ENCODE peak calls at places on chromosomes 6 and 20, in six cellular contexts. E is effector memory CD4-positive, alpha-beta T cell; X is AG04450; Z is CD8-positive, alpha-beta T cell; H is GM23248; I is caudate nucleus. V is an unnamed sample.

GRCh38 chr6:107510108-107510507 is 20.2 kb downstream of the SOBP start:
- DNase-seq in E (no peak), X (no peak), Z (no peak), H (no peak), I (no peak), V (no peak)

GRCh38 chr20:3090565-3090964 is 6.0 kb upstream of the AVP start:
- DNase-seq in E (no peak), X (no peak), Z (no peak), H (no peak), I (no peak), V (no peak)

GRCh38 chr6:133632206-133632605 is 256.7 kb upstream of the TCF21 start:
- DNase-seq in E (no peak), X (no peak), Z (no peak), H (peak), I (no peak), V (no peak)

GRCh38 chr6:41705996-41706835 is 29.2 kb downstream of the TFEB start:
- DNase-seq in E (peak), X (no peak), Z (peak), H (peak), I (peak), V (peak)

GRCh38 chr20:53606364-53606985 is 12.8 kb upstream of the ZNF217 start:
- DNase-seq in E (no peak), X (no peak), Z (no peak), H (peak), I (no peak), V (no peak)

GRCh38 chr6:31005249-31006020 is 4.8 kb upstream of the MUC22 start:
- DNase-seq in E (no peak), X (no peak), Z (no peak), H (no peak), I (no peak), V (no peak)

GRCh38 chr6:132964868-132965382 is 150.6 kb downstream of the RPS12 start:
- DNase-seq in E (no peak), X (no peak), Z (no peak), H (no peak), I (no peak), V (no peak)

GRCh38 chr6:28884423-28885148 is 39.2 kb downstream of the TRIM27 start:
- DNase-seq in E (peak), X (no peak), Z (peak), H (no peak), I (no peak), V (no peak)

GRCh38 chr6:112362827-112363565 is 15.9 kb downstream of the RFPL4B start:
- DNase-seq in E (no peak), X (no peak), Z (no peak), H (peak), I (no peak), V (no peak)

GRCh38 chr6:42263165-42263852 is 45.6 kb upstream of the MRPS10 start:
- DNase-seq in E (no peak), X (no peak), Z (no peak), H (no peak), I (no peak), V (no peak)

GRCh38 chr6:35352735-35353134 is 10.4 kb downstream of the PPARD start:
- DNase-seq in E (no peak), X (no peak), Z (no peak), H (no peak), I (no peak), V (no peak)

GRCh38 chr20:62172666-62173065 is 10.2 kb upstream of the MTG2 start:
- DNase-seq in E (no peak), X (no peak), Z (no peak), H (no peak), I (no peak), V (no peak)

GRCh38 chr6:34154668-34155447 is 9.0 kb upstream of the GRM4 start:
- DNase-seq in E (peak), X (no peak), Z (peak), H (peak), I (peak), V (no peak)

GRCh38 chr20:43975096-43975768 is 60.6 kb downstream of the TOX2 start:
- DNase-seq in E (no peak), X (peak), Z (no peak), H (peak), I (no peak), V (no peak)

GRCh38 chr6:79789843-79790242 is 157.5 kb downstream of the ELOVL4 start:
- DNase-seq in E (no peak), X (no peak), Z (no peak), H (no peak), I (no peak), V (no peak)

GRCh38 chr20:5650191-5650691 is 100.0 kb upstream of the SHLD1 start:
- DNase-seq in E (no peak), X (no peak), Z (no peak), H (peak), I (no peak), V (no peak)

GRCh38 chr6:3419624-3420272 is 37.1 kb downstream of the SLC22A23 start:
- DNase-seq in E (no peak), X (no peak), Z (no peak), H (peak), I (no peak), V (no peak)

GRCh38 chr6:49563006-49563886 is 12.8 kb downstream of the C6orf141 start:
- DNase-seq in E (no peak), X (no peak), Z (no peak), H (no peak), I (no peak), V (no peak)

GRCh38 chr20:32509639-32510066 is 75.5 kb downstream of the NOL4L start:
- DNase-seq in E (peak), X (no peak), Z (peak), H (no peak), I (no peak), V (no peak)

GRCh38 chr6:25743868-25744267 is 10.7 kb upstream of the SLC17A4 start:
- DNase-seq in E (no peak), X (no peak), Z (no peak), H (no peak), I (no peak), V (no peak)

GRCh38 chr6:132490024-132490423 is 22.9 kb downstream of the STX7 start:
- DNase-seq in E (no peak), X (no peak), Z (no peak), H (peak), I (no peak), V (no peak)

GRCh38 chr6:2763345-2763841 is 1.8 kb upstream of the WRNIP1 start:
- DNase-seq in E (no peak), X (no peak), Z (no peak), H (no peak), I (no peak), V (no peak)

GRCh38 chr20:45410887-45411286 is 2.8 kb downstream of the DBNDD2 start:
- DNase-seq in E (no peak), X (no peak), Z (no peak), H (no peak), I (no peak), V (no peak)

GRCh38 chr6:85388531-85388930 is 61.4 kb upstream of the NT5E start:
- DNase-seq in E (no peak), X (no peak), Z (no peak), H (no peak), I (no peak), V (no peak)

GRCh38 chr6:52640170-52640569 is 30.7 kb upstream of the TMEM14A start:
- DNase-seq in E (no peak), X (no peak), Z (no peak), H (peak), I (peak), V (no peak)

GRCh38 chr20:55684578-55684977 is 320.7 kb downstream of the CBLN4 start:
- DNase-seq in E (no peak), X (no peak), Z (no peak), H (no peak), I (no peak), V (no peak)

GRCh38 chr6:142900467-142900961 is 44.5 kb downstream of the HIVEP2 start:
- DNase-seq in E (no peak), X (no peak), Z (peak), H (no peak), I (no peak), V (no peak)

GRCh38 chr6:42777126-42777822 is 4.6 kb upstream of the BICRAL start:
- DNase-seq in E (no peak), X (no peak), Z (no peak), H (peak), I (no peak), V (no peak)

GRCh38 chr20:48155231-48155630 is 369.9 kb upstream of the SULF2 start:
- DNase-seq in E (no peak), X (no peak), Z (no peak), H (no peak), I (peak), V (no peak)

GRCh38 chr6:28982476-28983266 is 22.4 kb downstream of the ZNF311 start:
- DNase-seq in E (no peak), X (no peak), Z (no peak), H (peak), I (peak), V (no peak)

GRCh38 chr20:11814276-11814675 is 103.4 kb upstream of the BTBD3 start:
- DNase-seq in E (no peak), X (peak), Z (no peak), H (peak), I (no peak), V (no peak)

GRCh38 chr6:56246941-56247653 is at the start of gene COL21A1:
- DNase-seq in E (no peak), X (no peak), Z (no peak), H (peak), I (no peak), V (peak)

GRCh38 chr6:112563368-112563767 is 216.2 kb downstream of the RFPL4B start:
- DNase-seq in E (no peak), X (no peak), Z (no peak), H (peak), I (no peak), V (peak)

GRCh38 chr20:6562111-6562510 is 205.4 kb upstream of the BMP2 start:
- DNase-seq in E (no peak), X (no peak), Z (no peak), H (peak), I (no peak), V (no peak)

GRCh38 chr6:157221049-157221816 is 102.1 kb downstream of the TMEM242 start:
- DNase-seq in E (peak), X (peak), Z (peak), H (peak), I (peak), V (no peak)

GRCh38 chr6:1995521-1996110 is 249.8 kb downstream of the GMDS start:
- DNase-seq in E (no peak), X (peak), Z (no peak), H (peak), I (no peak), V (no peak)

GRCh38 chr20:33918662-33919061 is 75.0 kb upstream of the RALY start:
- DNase-seq in E (no peak), X (no peak), Z (no peak), H (no peak), I (no peak), V (no peak)
- H3K27ac ChIP-seq in E (no peak), X (no peak), Z (no peak), H (no peak), I (no peak), V (no peak)

GRCh38 chr6:117232191-117232590 is 33.2 kb upstream of the VGLL2 start:
- DNase-seq in E (no peak), X (no peak), Z (no peak), H (peak), I (no peak), V (no peak)

GRCh38 chr6:117233146-117233545 is 32.2 kb upstream of the VGLL2 start:
- DNase-seq in E (no peak), X (no peak), Z (no peak), H (peak), I (no peak), V (no peak)

GRCh38 chr6:117237561-117237960 is 27.8 kb upstream of the VGLL2 start:
- DNase-seq in E (no peak), X (no peak), Z (no peak), H (peak), I (no peak), V (no peak)
- H3K27ac ChIP-seq in E (no peak), X (no peak), Z (no peak), H (no peak), I (no peak), V (no peak)

DNA sequence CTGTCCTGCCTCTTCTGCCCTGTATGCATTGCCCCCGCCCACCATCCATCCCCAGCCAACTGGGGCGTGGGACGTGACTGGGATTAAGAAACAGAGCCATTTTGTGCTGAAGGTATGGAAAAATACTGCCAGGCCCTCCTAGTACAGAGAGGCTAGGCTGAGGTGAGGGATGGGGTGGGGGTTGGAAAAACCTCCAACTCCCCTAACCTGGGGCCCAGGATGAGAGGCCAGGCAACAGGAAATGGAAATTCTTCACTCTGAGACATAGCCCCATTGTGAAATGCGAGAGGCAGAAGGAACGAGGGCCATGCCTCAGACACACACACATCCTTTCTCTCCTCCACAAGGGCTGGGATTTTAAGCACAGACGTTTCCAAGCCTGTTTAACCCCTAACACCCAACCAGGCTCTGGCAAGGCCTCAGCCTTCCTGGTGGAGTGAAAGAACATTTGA is 19.9 kb downstream of the KCNK5 start:
- DNase-seq in E (no peak), X (no peak), Z (no peak), H (no peak), I (no peak), V (no peak)
- H3K27ac ChIP-seq in E (no peak), X (no peak), Z (no peak), H (no peak), I (no peak), V (no peak)

GRCh38 chr6:158787395-158787794 is 31.8 kb downstream of the EZR start:
- DNase-seq in E (no peak), X (no peak), Z (no peak), H (no peak), I (no peak), V (no peak)

GRCh38 chr6:158786645-158787304 is 32.4 kb downstream of the EZR start:
- DNase-seq in E (no peak), X (no peak), Z (no peak), H (no peak), I (no peak), V (no peak)

GRCh38 chr6:158793432-158793831 is 25.7 kb downstream of the EZR start:
- DNase-seq in E (no peak), X (no peak), Z (no peak), H (peak), I (no peak), V (no peak)

GRCh38 chr6:158785036-158785435 is 34.1 kb downstream of the EZR start:
- DNase-seq in E (no peak), X (no peak), Z (peak), H (no peak), I (no peak), V (no peak)

DNA sequence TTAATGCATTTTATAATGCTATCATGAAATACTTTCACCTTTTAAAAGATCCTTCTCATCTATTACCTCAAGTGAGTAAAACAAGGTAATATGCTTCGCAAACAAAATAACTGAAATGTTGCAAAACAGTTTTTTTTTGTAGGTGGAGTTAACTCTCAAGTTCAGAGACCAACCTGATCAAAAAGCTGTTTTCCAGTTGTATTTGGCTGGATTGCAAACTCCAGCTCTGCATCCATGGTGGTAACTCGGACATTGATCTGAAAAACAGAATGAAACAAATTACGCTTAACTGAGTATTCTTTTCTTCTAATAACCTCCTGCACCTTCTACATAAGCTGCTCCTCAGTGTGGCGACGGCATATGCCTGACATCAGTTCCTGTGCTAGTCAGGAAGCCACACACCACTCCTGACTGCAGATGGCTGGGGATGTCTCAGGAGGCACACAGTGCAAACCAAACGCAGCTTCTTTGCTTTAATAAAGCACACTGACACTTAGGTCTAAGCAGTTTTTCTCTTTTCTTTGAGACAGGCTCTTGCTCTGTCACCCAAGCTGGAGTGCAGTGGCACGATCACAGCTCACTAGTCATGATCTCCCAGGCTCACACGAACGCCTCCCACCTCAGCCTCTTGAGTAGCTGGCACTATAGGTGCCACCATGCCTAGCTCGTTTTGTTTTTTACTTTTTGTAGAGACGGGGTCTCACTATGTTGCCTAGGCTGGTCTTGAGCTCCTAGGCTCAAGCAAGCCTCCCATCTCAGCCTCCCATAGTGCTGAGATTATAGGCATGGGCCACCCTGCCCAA is 29.9 kb downstream of the EZR start:
- DNase-seq in E (peak), X (no peak), Z (peak), H (no peak), I (no peak), V (no peak)
- H3K27ac ChIP-seq in E (peak), X (no peak), Z (peak), H (no peak), I (no peak), V (no peak)

GRCh38 chr20:23189341-23189740 is 103.2 kb upstream of the CD93 start:
- DNase-seq in E (no peak), X (no peak), Z (no peak), H (no peak), I (no peak), V (no peak)
- H3K27ac ChIP-seq in E (no peak), X (no peak), Z (no peak), H (no peak), I (no peak), V (no peak)

GRCh38 chr20:14451458-14451857 is 114.0 kb upstream of the FLRT3 start:
- DNase-seq in E (no peak), X (no peak), Z (no peak), H (no peak), I (no peak), V (no peak)

GRCh38 chr20:14454296-14454695 is 116.9 kb upstream of the FLRT3 start:
- DNase-seq in E (no peak), X (no peak), Z (no peak), H (no peak), I (no peak), V (no peak)

GRCh38 chr20:14449323-14449722 is 111.9 kb upstream of the FLRT3 start:
- DNase-seq in E (no peak), X (no peak), Z (no peak), H (peak), I (no peak), V (no peak)

GRCh38 chr20:14453259-14453658 is 115.8 kb upstream of the FLRT3 start:
- DNase-seq in E (no peak), X (no peak), Z (no peak), H (no peak), I (no peak), V (no peak)
- H3K27ac ChIP-seq in E (no peak), X (no peak), Z (no peak), H (no peak), I (no peak), V (no peak)

GRCh38 chr6:81749704-81750103 is 2.8 kb downstream of the TENT5A start:
- DNase-seq in E (no peak), X (no peak), Z (no peak), H (peak), I (no peak), V (no peak)

GRCh38 chr6:81750201-81750600 is 2.3 kb downstream of the TENT5A start:
- DNase-seq in E (no peak), X (no peak), Z (no peak), H (peak), I (no peak), V (no peak)

GRCh38 chr6:81752084-81752968 is at the start of gene TENT5A:
- DNase-seq in E (peak), X (peak), Z (peak), H (peak), I (peak), V (no peak)

GRCh38 chr6:81751388-81752083 is 945 bp downstream of the TENT5A start:
- DNase-seq in E (peak), X (no peak), Z (peak), H (peak), I (peak), V (no peak)

DNA sequence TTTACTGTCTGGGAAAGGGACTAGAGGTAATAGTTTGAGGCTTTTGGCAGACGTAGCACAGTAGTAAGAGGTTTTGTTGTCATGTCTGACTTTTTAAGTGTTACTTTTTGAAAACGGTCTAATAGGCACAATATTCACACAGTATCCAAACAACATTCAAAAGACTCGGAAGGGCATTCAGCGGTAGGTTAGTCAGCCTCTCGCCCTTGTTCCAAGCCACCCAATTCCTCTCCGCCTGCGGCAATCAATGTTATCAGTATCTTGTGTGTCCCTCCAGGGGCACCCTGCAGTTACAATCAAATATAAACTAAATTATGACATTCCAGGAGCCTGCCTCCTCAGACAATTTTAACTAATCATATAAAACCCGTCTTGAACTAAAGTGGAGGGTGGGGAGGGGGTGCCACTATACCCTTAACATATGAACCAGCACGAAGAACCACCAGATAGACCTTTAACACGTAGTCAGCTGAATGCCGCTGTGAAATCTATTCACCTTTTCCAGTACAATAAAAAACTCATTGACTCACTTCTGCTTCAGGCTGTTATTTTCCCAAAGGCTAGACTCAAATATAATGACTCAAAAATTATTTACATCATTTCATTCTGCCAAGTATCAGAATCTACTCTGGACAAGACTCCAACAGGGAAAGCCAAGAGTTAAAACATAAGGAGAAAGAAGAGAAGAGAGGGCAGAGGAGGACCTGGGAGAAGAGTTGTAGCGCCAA is 1.7 kb downstream of the TENT5A start:
- DNase-seq in E (no peak), X (no peak), Z (no peak), H (peak), I (no peak), V (no peak)
- H3K27ac ChIP-seq in E (no peak), X (no peak), Z (no peak), H (peak), I (no peak), V (no peak)

GRCh38 chr6:6177754-6178153 is 142.7 kb downstream of the F13A1 start:
- DNase-seq in E (no peak), X (no peak), Z (no peak), H (no peak), I (no peak), V (no peak)
- H3K27ac ChIP-seq in E (no peak), X (no peak), Z (no peak), H (no peak), I (no peak), V (no peak)